ENCODE peak calls at places on chromosomes 3 and 15, in six cellular contexts. One of them, this sample, is unnamed. For H3K4me1, the result is how much of the 10 kb centered on the place peaks cover.

GRCh38 chr3:172522871-172523818 is at the start of gene TNFSF10:
- DNase-seq in uterus: peak
- DNase-seq in CD8-positive, alpha-beta T cell: peak
- DNase-seq in body of pancreas: peak
- DNase-seq in CD4-positive, alpha-beta memory T cell: peak
- DNase-seq in GM23338: peak
- DNase-seq in this sample: peak

GRCh38 chr3:69339766-69340165 is 46.1 kb downstream of the FRMD4B start:
- DNase-seq in uterus: no peak
- DNase-seq in CD8-positive, alpha-beta T cell: no peak
- DNase-seq in body of pancreas: no peak
- DNase-seq in CD4-positive, alpha-beta memory T cell: no peak
- DNase-seq in GM23338: no peak
- DNase-seq in this sample: peak

GRCh38 chr3:187063286-187064081 is 75.8 kb downstream of the RPL39L start:
- DNase-seq in uterus: no peak
- DNase-seq in CD8-positive, alpha-beta T cell: no peak
- DNase-seq in body of pancreas: peak
- DNase-seq in CD4-positive, alpha-beta memory T cell: no peak
- DNase-seq in GM23338: peak
- DNase-seq in this sample: no peak

GRCh38 chr15:42070966-42071350 is 23.4 kb downstream of the PLA2G4D start:
- DNase-seq in uterus: no peak
- DNase-seq in CD8-positive, alpha-beta T cell: no peak
- DNase-seq in body of pancreas: no peak
- DNase-seq in CD4-positive, alpha-beta memory T cell: no peak
- DNase-seq in GM23338: no peak
- DNase-seq in this sample: no peak

GRCh38 chr15:73518180-73518862 is 75.4 kb downstream of the REC114 start:
- DNase-seq in uterus: no peak
- DNase-seq in CD8-positive, alpha-beta T cell: no peak
- DNase-seq in body of pancreas: no peak
- DNase-seq in CD4-positive, alpha-beta memory T cell: no peak
- DNase-seq in GM23338: peak
- DNase-seq in this sample: no peak

GRCh38 chr15:92143765-92144164 is 249.9 kb upstream of the ST8SIA2 start:
- DNase-seq in uterus: no peak
- DNase-seq in CD8-positive, alpha-beta T cell: no peak
- DNase-seq in body of pancreas: no peak
- DNase-seq in CD4-positive, alpha-beta memory T cell: no peak
- DNase-seq in GM23338: no peak
- DNase-seq in this sample: no peak

GRCh38 chr3:194395767-194396527 is 3.1 kb downstream of the GP5 start:
- DNase-seq in uterus: peak
- DNase-seq in CD8-positive, alpha-beta T cell: peak
- DNase-seq in body of pancreas: no peak
- DNase-seq in CD4-positive, alpha-beta memory T cell: peak
- DNase-seq in GM23338: peak
- DNase-seq in this sample: peak

GRCh38 chr3:126548556-126549466 is 9.9 kb downstream of the C3orf22 start:
- DNase-seq in uterus: peak
- DNase-seq in CD8-positive, alpha-beta T cell: no peak
- DNase-seq in body of pancreas: no peak
- DNase-seq in CD4-positive, alpha-beta memory T cell: no peak
- DNase-seq in GM23338: no peak
- DNase-seq in this sample: peak

GRCh38 chr15:96252148-96252547 is 78.4 kb upstream of the NR2F2 start:
- DNase-seq in uterus: no peak
- DNase-seq in CD8-positive, alpha-beta T cell: no peak
- DNase-seq in body of pancreas: no peak
- DNase-seq in CD4-positive, alpha-beta memory T cell: no peak
- DNase-seq in GM23338: no peak
- DNase-seq in this sample: no peak

GRCh38 chr15:63442080-63442479 is 60.4 kb upstream of the CA12 start:
- DNase-seq in uterus: no peak
- DNase-seq in CD8-positive, alpha-beta T cell: no peak
- DNase-seq in body of pancreas: no peak
- DNase-seq in CD4-positive, alpha-beta memory T cell: no peak
- DNase-seq in GM23338: no peak
- DNase-seq in this sample: no peak

GRCh38 chr3:3509665-3510064 is 289.6 kb upstream of the LRRN1 start:
- DNase-seq in uterus: no peak
- DNase-seq in CD8-positive, alpha-beta T cell: no peak
- DNase-seq in body of pancreas: no peak
- DNase-seq in CD4-positive, alpha-beta memory T cell: no peak
- DNase-seq in GM23338: no peak
- DNase-seq in this sample: no peak
- H3K4me3 ChIP-seq in uterus: no peak
- H3K4me3 ChIP-seq in CD8-positive, alpha-beta T cell: no peak
- H3K4me3 ChIP-seq in body of pancreas: no peak
- H3K4me3 ChIP-seq in CD4-positive, alpha-beta memory T cell: no peak
- H3K4me3 ChIP-seq in GM23338: no peak
- H3K4me3 ChIP-seq in this sample: no peak

GRCh38 chr3:150754896-150755295 is 8.1 kb downstream of the SIAH2 start:
- DNase-seq in uterus: no peak
- DNase-seq in CD8-positive, alpha-beta T cell: no peak
- DNase-seq in body of pancreas: no peak
- DNase-seq in CD4-positive, alpha-beta memory T cell: no peak
- DNase-seq in GM23338: no peak
- DNase-seq in this sample: no peak
- H3K4me1 ChIP-seq in uterus: under half
- H3K4me1 ChIP-seq in CD8-positive, alpha-beta T cell: under half
- H3K4me1 ChIP-seq in body of pancreas: half or more
- H3K4me1 ChIP-seq in CD4-positive, alpha-beta memory T cell: half or more
- H3K4me1 ChIP-seq in GM23338: under half
- H3K4me1 ChIP-seq in this sample: under half

GRCh38 chr3:156151824-156152428 is 31.5 kb downstream of the KCNAB1 start:
- DNase-seq in uterus: peak
- DNase-seq in CD8-positive, alpha-beta T cell: peak
- DNase-seq in body of pancreas: peak
- DNase-seq in CD4-positive, alpha-beta memory T cell: peak
- DNase-seq in GM23338: peak
- DNase-seq in this sample: peak
- H3K27ac ChIP-seq in uterus: no peak
- H3K27ac ChIP-seq in CD8-positive, alpha-beta T cell: no peak
- H3K27ac ChIP-seq in body of pancreas: peak
- H3K27ac ChIP-seq in CD4-positive, alpha-beta memory T cell: no peak
- H3K27ac ChIP-seq in GM23338: no peak
- H3K27ac ChIP-seq in this sample: no peak

GRCh38 chr3:107431048-107431297 is 53.7 kb downstream of the CCDC54 start:
- DNase-seq in uterus: no peak
- DNase-seq in CD8-positive, alpha-beta T cell: peak
- DNase-seq in body of pancreas: no peak
- DNase-seq in CD4-positive, alpha-beta memory T cell: peak
- DNase-seq in GM23338: peak
- DNase-seq in this sample: no peak
- H3K4me3 ChIP-seq in uterus: peak
- H3K4me3 ChIP-seq in CD8-positive, alpha-beta T cell: peak
- H3K4me3 ChIP-seq in body of pancreas: peak
- H3K4me3 ChIP-seq in CD4-positive, alpha-beta memory T cell: no peak
- H3K4me3 ChIP-seq in GM23338: peak
- H3K4me3 ChIP-seq in this sample: peak

GRCh38 chr3:50607271-50608091 is 4.1 kb downstream of the CISH start:
- DNase-seq in uterus: no peak
- DNase-seq in CD8-positive, alpha-beta T cell: no peak
- DNase-seq in body of pancreas: no peak
- DNase-seq in CD4-positive, alpha-beta memory T cell: no peak
- DNase-seq in GM23338: no peak
- DNase-seq in this sample: no peak

GRCh38 chr3:50604110-50604621 is 7.4 kb downstream of the CISH start:
- DNase-seq in uterus: no peak
- DNase-seq in CD8-positive, alpha-beta T cell: no peak
- DNase-seq in body of pancreas: no peak
- DNase-seq in CD4-positive, alpha-beta memory T cell: no peak
- DNase-seq in GM23338: no peak
- DNase-seq in this sample: no peak

GRCh38 chr3:50604628-50605588 is 6.7 kb downstream of the CISH start:
- DNase-seq in uterus: peak
- DNase-seq in CD8-positive, alpha-beta T cell: no peak
- DNase-seq in body of pancreas: peak
- DNase-seq in CD4-positive, alpha-beta memory T cell: no peak
- DNase-seq in GM23338: no peak
- DNase-seq in this sample: no peak

GRCh38 chr3:50606596-50606995 is 5.0 kb downstream of the CISH start:
- DNase-seq in uterus: no peak
- DNase-seq in CD8-positive, alpha-beta T cell: peak
- DNase-seq in body of pancreas: no peak
- DNase-seq in CD4-positive, alpha-beta memory T cell: no peak
- DNase-seq in GM23338: no peak
- DNase-seq in this sample: no peak

GRCh38 chr3:50605901-50606326 is 5.7 kb downstream of the CISH start:
- DNase-seq in uterus: no peak
- DNase-seq in CD8-positive, alpha-beta T cell: no peak
- DNase-seq in body of pancreas: no peak
- DNase-seq in CD4-positive, alpha-beta memory T cell: no peak
- DNase-seq in GM23338: no peak
- DNase-seq in this sample: no peak
- H3K4me1 ChIP-seq in uterus: under half
- H3K4me1 ChIP-seq in CD8-positive, alpha-beta T cell: half or more
- H3K4me1 ChIP-seq in body of pancreas: half or more
- H3K4me1 ChIP-seq in CD4-positive, alpha-beta memory T cell: half or more
- H3K4me1 ChIP-seq in GM23338: under half
- H3K4me1 ChIP-seq in this sample: under half

GRCh38 chr15:37016287-37016686 is 84.1 kb downstream of the MEIS2 start:
- DNase-seq in uterus: peak
- DNase-seq in CD8-positive, alpha-beta T cell: no peak
- DNase-seq in body of pancreas: peak
- DNase-seq in CD4-positive, alpha-beta memory T cell: no peak
- DNase-seq in GM23338: no peak
- DNase-seq in this sample: no peak
- H3K27ac ChIP-seq in uterus: peak
- H3K27ac ChIP-seq in CD8-positive, alpha-beta T cell: no peak
- H3K27ac ChIP-seq in body of pancreas: peak
- H3K27ac ChIP-seq in CD4-positive, alpha-beta memory T cell: no peak
- H3K27ac ChIP-seq in GM23338: no peak
- H3K27ac ChIP-seq in this sample: peak

GRCh38 chr3:27391796-27392195 is 22.6 kb upstream of the NEK10 start:
- DNase-seq in uterus: no peak
- DNase-seq in CD8-positive, alpha-beta T cell: no peak
- DNase-seq in body of pancreas: no peak
- DNase-seq in CD4-positive, alpha-beta memory T cell: no peak
- DNase-seq in GM23338: no peak
- DNase-seq in this sample: no peak
- H3K4me3 ChIP-seq in uterus: no peak
- H3K4me3 ChIP-seq in CD8-positive, alpha-beta T cell: no peak
- H3K4me3 ChIP-seq in body of pancreas: no peak
- H3K4me3 ChIP-seq in CD4-positive, alpha-beta memory T cell: no peak
- H3K4me3 ChIP-seq in GM23338: no peak
- H3K4me3 ChIP-seq in this sample: no peak

GRCh38 chr3:183515968-183516851 is 39.3 kb downstream of the KLHL6 start:
- DNase-seq in uterus: no peak
- DNase-seq in CD8-positive, alpha-beta T cell: peak
- DNase-seq in body of pancreas: no peak
- DNase-seq in CD4-positive, alpha-beta memory T cell: peak
- DNase-seq in GM23338: peak
- DNase-seq in this sample: no peak
- H3K4me1 ChIP-seq in uterus: under half
- H3K4me1 ChIP-seq in CD8-positive, alpha-beta T cell: half or more
- H3K4me1 ChIP-seq in body of pancreas: under half
- H3K4me1 ChIP-seq in CD4-positive, alpha-beta memory T cell: half or more
- H3K4me1 ChIP-seq in GM23338: under half
- H3K4me1 ChIP-seq in this sample: under half

GRCh38 chr3:16801223-16801622 is 83.5 kb upstream of the PLCL2 start:
- DNase-seq in uterus: no peak
- DNase-seq in CD8-positive, alpha-beta T cell: no peak
- DNase-seq in body of pancreas: no peak
- DNase-seq in CD4-positive, alpha-beta memory T cell: no peak
- DNase-seq in GM23338: no peak
- DNase-seq in this sample: no peak

GRCh38 chr3:16802382-16802781 is 82.4 kb upstream of the PLCL2 start:
- DNase-seq in uterus: no peak
- DNase-seq in CD8-positive, alpha-beta T cell: no peak
- DNase-seq in body of pancreas: no peak
- DNase-seq in CD4-positive, alpha-beta memory T cell: no peak
- DNase-seq in GM23338: no peak
- DNase-seq in this sample: no peak

GRCh38 chr3:16800361-16800760 is 84.4 kb upstream of the PLCL2 start:
- DNase-seq in uterus: no peak
- DNase-seq in CD8-positive, alpha-beta T cell: no peak
- DNase-seq in body of pancreas: no peak
- DNase-seq in CD4-positive, alpha-beta memory T cell: no peak
- DNase-seq in GM23338: no peak
- DNase-seq in this sample: no peak

GRCh38 chr3:16803019-16803418 is 81.7 kb upstream of the PLCL2 start:
- DNase-seq in uterus: no peak
- DNase-seq in CD8-positive, alpha-beta T cell: no peak
- DNase-seq in body of pancreas: no peak
- DNase-seq in CD4-positive, alpha-beta memory T cell: no peak
- DNase-seq in GM23338: no peak
- DNase-seq in this sample: no peak

DNA sequence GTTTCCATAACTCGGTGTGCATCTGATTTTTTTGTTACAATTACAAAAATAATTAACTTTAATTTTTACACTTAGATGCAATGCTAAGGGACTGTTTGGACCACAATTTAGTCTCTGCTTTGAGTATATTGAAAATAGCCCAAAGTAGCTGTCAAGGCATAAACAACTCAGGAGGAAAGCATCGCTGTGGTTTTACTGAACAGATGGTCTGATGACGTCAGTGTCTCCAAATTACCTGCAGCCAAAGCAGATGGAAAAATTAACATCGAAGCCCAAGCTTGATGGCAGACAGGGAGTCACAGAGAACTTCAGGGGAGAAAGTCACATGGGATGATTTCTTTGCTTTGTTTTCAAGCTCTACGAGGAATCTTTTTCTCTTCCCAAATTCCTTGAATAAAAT is 83.1 kb upstream of the PLCL2 start:
- DNase-seq in uterus: no peak
- DNase-seq in CD8-positive, alpha-beta T cell: no peak
- DNase-seq in body of pancreas: no peak
- DNase-seq in CD4-positive, alpha-beta memory T cell: peak
- DNase-seq in GM23338: no peak
- DNase-seq in this sample: no peak
- H3K27ac ChIP-seq in uterus: no peak
- H3K27ac ChIP-seq in CD8-positive, alpha-beta T cell: no peak
- H3K27ac ChIP-seq in body of pancreas: no peak
- H3K27ac ChIP-seq in CD4-positive, alpha-beta memory T cell: no peak
- H3K27ac ChIP-seq in GM23338: no peak
- H3K27ac ChIP-seq in this sample: no peak

GRCh38 chr3:87077354-87077753 is 86.4 kb upstream of the VGLL3 start:
- DNase-seq in uterus: no peak
- DNase-seq in CD8-positive, alpha-beta T cell: no peak
- DNase-seq in body of pancreas: no peak
- DNase-seq in CD4-positive, alpha-beta memory T cell: no peak
- DNase-seq in GM23338: no peak
- DNase-seq in this sample: no peak
- H3K4me3 ChIP-seq in uterus: no peak
- H3K4me3 ChIP-seq in CD8-positive, alpha-beta T cell: no peak
- H3K4me3 ChIP-seq in body of pancreas: no peak
- H3K4me3 ChIP-seq in CD4-positive, alpha-beta memory T cell: no peak
- H3K4me3 ChIP-seq in GM23338: no peak
- H3K4me3 ChIP-seq in this sample: no peak

This sample was measured in aorta.